ENCODE peak calls at places on chromosomes 12 and 14, in eight cellular contexts. K is BE2C, S is AG04449, D is GM20000, G is sigmoid colon, C is H9, M is fibroblast of lung, B is MCF 10A. Y is an unnamed sample.

GRCh38 chr14:79629891-79630560 is 581.3 kb downstream of the DIO2 start:
- DNase-seq in K (no peak), S (no peak), D (no peak), G (no peak), C (no peak), M (no peak), B (peak), Y (no peak)

GRCh38 chr12:121789800-121790748 is 3.4 kb downstream of the RHOF start:
- DNase-seq in K (peak), S (no peak), D (peak), G (peak), C (no peak), M (no peak), B (peak), Y (peak)

GRCh38 chr14:30443368-30444007 is 115.5 kb upstream of the G2E3 start:
- DNase-seq in K (no peak), S (no peak), D (no peak), G (no peak), C (no peak), M (peak), B (peak), Y (no peak)

GRCh38 chr14:101064718-101065117 is 161.2 kb upstream of the RTL1 start:
- DNase-seq in K (peak), S (no peak), D (no peak), G (peak), C (no peak), M (no peak), B (no peak), Y (no peak)

GRCh38 chr12:87870061-87870460 is 159.1 kb downstream of the C12orf50 start:
- DNase-seq in K (no peak), S (no peak), D (no peak), G (no peak), C (no peak), M (peak), B (no peak), Y (no peak)

GRCh38 chr14:69713976-69714716 is 52.8 kb upstream of the SRSF5 start:
- DNase-seq in K (no peak), S (no peak), D (no peak), G (no peak), C (no peak), M (no peak), B (no peak), Y (no peak)

GRCh38 chr12:96070670-96071279 is 35.4 kb upstream of the LTA4H start:
- DNase-seq in K (peak), S (no peak), D (peak), G (no peak), C (peak), M (peak), B (peak), Y (no peak)

GRCh38 chr14:59349154-59349772 is 115.9 kb downstream of the GPR135 start:
- DNase-seq in K (no peak), S (no peak), D (no peak), G (no peak), C (no peak), M (no peak), B (no peak), Y (no peak)

GRCh38 chr12:131895640-131896079 is 1.2 kb downstream of the ULK1 start:
- DNase-seq in K (no peak), S (no peak), D (no peak), G (no peak), C (peak), M (no peak), B (no peak), Y (no peak)

GRCh38 chr14:64190974-64191502 is 103.1 kb downstream of the ESR2 start:
- DNase-seq in K (no peak), S (no peak), D (no peak), G (no peak), C (no peak), M (no peak), B (no peak), Y (no peak)

GRCh38 chr14:80388980-80389711 is 177.8 kb upstream of the DIO2 start:
- DNase-seq in K (no peak), S (peak), D (no peak), G (no peak), C (no peak), M (peak), B (peak), Y (no peak)

GRCh38 chr12:74285773-74286172 is 251.9 kb upstream of the ATXN7L3B start:
- DNase-seq in K (no peak), S (no peak), D (no peak), G (no peak), C (no peak), M (no peak), B (peak), Y (no peak)

GRCh38 chr14:25607095-25607657 is 557.2 kb upstream of the STXBP6 start:
- DNase-seq in K (no peak), S (no peak), D (no peak), G (no peak), C (no peak), M (no peak), B (no peak), Y (no peak)

GRCh38 chr12:118290130-118290529 is 82.6 kb downstream of the TAOK3 start:
- DNase-seq in K (no peak), S (no peak), D (no peak), G (no peak), C (no peak), M (peak), B (no peak), Y (no peak)

GRCh38 chr12:75825686-75826085 is 205.9 kb downstream of the PHLDA1 start:
- DNase-seq in K (no peak), S (peak), D (no peak), G (no peak), C (no peak), M (peak), B (peak), Y (no peak)

GRCh38 chr12:79262938-79263337 is 398.4 kb downstream of the SYT1 start:
- DNase-seq in K (no peak), S (no peak), D (no peak), G (no peak), C (no peak), M (peak), B (peak), Y (no peak)

GRCh38 chr12:62654558-62655241 is 188.1 kb downstream of the MON2 start:
- DNase-seq in K (no peak), S (no peak), D (no peak), G (no peak), C (peak), M (no peak), B (no peak), Y (no peak)

GRCh38 chr14:105180598-105181528 is at the start of gene NUDT14:
- DNase-seq in K (peak), S (no peak), D (peak), G (no peak), C (peak), M (peak), B (peak), Y (peak)

GRCh38 chr12:90058721-90059120 is 350.1 kb upstream of the ATP2B1 start:
- DNase-seq in K (no peak), S (peak), D (no peak), G (no peak), C (no peak), M (peak), B (peak), Y (no peak)

GRCh38 chr14:32697704-32698103 is 241.0 kb upstream of the NPAS3 start:
- DNase-seq in K (no peak), S (peak), D (no peak), G (no peak), C (no peak), M (peak), B (peak), Y (no peak)
- TF ChIP-seq CTCF in K (no peak), S (no peak), D (no peak), G (no peak), C (no peak), M (no peak), B (no peak), Y (no peak)

GRCh38 chr14:96051642-96052540 is 12.7 kb downstream of the C14orf132 start:
- DNase-seq in K (no peak), S (no peak), D (peak), G (no peak), C (peak), M (no peak), B (peak), Y (no peak)
- TF ChIP-seq CTCF in K (peak), S (no peak), D (peak), G (no peak), C (peak), M (no peak), B (peak), Y (no peak)

GRCh38 chr12:14188761-14189160 is 176.7 kb upstream of the ATF7IP start:
- DNase-seq in K (no peak), S (no peak), D (no peak), G (no peak), C (no peak), M (no peak), B (no peak), Y (no peak)

GRCh38 chr12:14190694-14191093 is 174.8 kb upstream of the ATF7IP start:
- DNase-seq in K (no peak), S (no peak), D (no peak), G (no peak), C (no peak), M (peak), B (no peak), Y (no peak)

GRCh38 chr12:14187966-14188365 is 177.5 kb upstream of the ATF7IP start:
- DNase-seq in K (no peak), S (no peak), D (no peak), G (no peak), C (no peak), M (no peak), B (no peak), Y (no peak)

GRCh38 chr12:14185441-14186192 is 179.9 kb upstream of the ATF7IP start:
- DNase-seq in K (peak), S (no peak), D (peak), G (no peak), C (peak), M (peak), B (peak), Y (peak)

DNA sequence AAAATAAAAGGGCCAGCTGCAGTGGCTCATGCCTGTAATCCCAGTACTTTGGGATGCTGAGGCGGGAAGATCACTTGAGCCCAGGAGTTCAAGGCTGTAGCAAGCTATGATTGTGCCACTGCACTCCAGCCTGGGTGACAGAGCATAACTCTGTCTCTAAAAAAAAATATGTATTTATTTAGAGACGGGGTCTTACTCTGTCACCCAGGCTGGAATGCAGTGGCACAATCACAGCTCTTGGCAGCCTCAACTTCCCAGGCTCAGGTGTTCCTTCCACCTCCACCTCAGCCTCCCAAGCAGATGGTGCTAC is 179.3 kb upstream of the ATF7IP start:
- DNase-seq in K (no peak), S (no peak), D (no peak), G (no peak), C (no peak), M (no peak), B (no peak), Y (no peak)
- TF ChIP-seq CTCF in K (no peak), S (no peak), D (no peak), G (no peak), C (no peak), M (no peak), B (peak), Y (no peak)

GRCh38 chr12:53221203-53222076 is 10.6 kb downstream of the RARG start:
- DNase-seq in K (peak), S (no peak), D (peak), G (peak), C (peak), M (peak), B (no peak), Y (peak)
- TF ChIP-seq CTCF in K (peak), S (peak), D (no peak), G (no peak), C (peak), M (peak), B (no peak), Y (no peak)

DNA sequence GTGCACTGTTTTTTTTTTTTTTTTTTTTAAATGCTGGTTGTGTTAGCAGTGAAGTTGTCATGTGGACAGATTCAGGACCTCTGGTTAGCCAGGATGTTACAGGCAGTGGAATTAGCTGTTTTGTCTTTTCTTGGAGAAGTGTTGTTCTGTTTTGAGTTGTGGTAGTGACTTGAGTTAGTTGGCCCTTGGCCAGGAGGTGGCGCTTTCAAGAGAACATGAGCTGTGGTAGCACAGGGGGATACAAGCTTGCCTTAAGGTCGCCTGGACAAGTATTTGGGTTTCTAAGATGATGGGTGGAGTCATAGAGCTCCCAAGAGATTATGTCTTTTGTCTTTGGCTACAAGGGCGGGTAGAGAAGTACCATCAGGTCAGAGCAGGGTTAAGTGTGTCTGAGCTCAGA is 33.3 kb upstream of the CCDC198 start:
- DNase-seq in K (no peak), S (no peak), D (no peak), G (no peak), C (peak), M (no peak), B (peak), Y (no peak)
- TF ChIP-seq CTCF in K (no peak), S (no peak), D (peak), G (no peak), C (peak), M (no peak), B (no peak), Y (no peak)

DNA sequence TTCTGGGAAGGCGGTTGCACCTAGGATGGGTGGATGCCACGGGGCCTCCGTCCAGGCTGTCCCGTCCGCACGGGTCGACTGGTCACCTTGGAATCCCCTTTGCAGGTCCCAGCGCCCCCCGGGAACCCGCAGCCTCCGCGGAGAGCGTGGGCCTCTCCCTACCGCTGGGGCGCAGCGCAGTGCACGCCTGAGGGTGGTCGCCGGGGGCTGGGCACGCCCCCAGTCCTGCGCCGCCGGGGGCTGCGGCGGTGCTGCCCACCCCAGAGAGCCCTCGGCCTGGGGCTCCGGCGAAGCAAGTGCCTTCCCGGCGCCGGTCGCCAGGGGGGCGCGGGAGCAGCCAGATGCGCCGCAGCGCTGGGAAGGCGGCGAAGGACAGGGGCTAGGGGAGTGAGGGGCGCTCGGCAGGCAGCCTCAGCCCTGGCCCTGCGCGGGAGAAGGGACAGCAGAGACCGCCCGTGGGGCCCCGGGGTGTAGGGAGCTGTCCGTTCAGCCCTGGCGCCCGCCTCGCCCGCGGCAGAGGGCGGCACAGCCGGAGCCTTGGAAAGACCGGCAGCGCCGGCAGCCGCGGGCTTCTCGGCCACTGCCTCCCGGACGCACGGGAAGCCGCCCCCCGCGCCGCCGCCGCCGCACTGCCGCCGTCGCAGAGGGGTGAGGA is 527 bp downstream of the ZDHHC22 start:
- DNase-seq in K (peak), S (no peak), D (peak), G (no peak), C (peak), M (peak), B (no peak), Y (peak)
- TF ChIP-seq CTCF in K (peak), S (peak), D (no peak), G (no peak), C (peak), M (peak), B (peak), Y (peak)

GRCh38 chr12:128098725-128099124 is 168.2 kb upstream of the TMEM132C start:
- DNase-seq in K (no peak), S (no peak), D (no peak), G (no peak), C (peak), M (no peak), B (no peak), Y (no peak)
- TF ChIP-seq CTCF in K (no peak), S (no peak), D (no peak), G (no peak), C (no peak), M (no peak), B (no peak), Y (no peak)

DNA sequence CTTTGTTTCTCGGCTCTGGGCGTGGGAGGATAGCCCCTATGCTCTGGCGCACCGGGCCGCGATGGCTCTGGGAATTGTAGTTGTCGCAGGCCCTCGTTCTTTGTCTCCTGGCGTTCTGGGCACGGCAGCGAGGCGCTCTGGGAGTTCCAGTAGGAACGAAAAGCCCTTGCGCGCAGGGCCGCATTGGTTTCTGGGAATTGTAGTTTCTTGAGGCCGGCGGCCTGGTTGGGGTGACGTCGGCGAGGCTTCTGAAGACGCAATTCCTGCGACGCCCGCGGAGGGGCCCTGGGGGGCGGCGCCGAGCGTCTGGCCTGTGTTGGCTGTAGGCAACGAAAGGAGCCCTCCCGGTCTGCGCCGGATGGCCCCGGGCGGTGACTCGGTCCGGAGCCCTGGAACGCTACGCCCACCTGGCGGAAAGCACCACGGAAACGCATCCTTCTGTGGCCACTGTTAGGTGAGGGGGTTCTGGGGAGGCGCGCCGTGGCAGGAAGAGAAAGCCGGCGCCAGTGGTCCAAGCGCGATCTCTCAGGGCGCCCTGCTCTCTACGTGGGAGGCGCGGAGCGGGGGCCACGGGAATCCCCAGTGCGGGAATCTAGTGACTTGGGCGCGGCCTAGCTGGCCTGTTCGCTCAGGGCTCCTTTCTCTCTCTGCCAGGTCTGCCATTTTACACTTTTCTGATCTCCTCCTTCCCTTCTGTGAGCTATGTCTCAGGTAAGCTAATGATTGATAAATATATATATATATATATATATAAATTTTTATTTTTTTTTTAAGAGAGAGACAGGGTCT is at the start of gene ZNF140:
- DNase-seq in K (peak), S (peak), D (peak), G (peak), C (peak), M (peak), B (peak), Y (peak)
- TF ChIP-seq CTCF in K (peak), S (peak), D (no peak), G (no peak), C (peak), M (no peak), B (no peak), Y (peak)

GRCh38 chr12:83036847-83037246 is 350.1 kb downstream of the TMTC2 start:
- DNase-seq in K (no peak), S (no peak), D (no peak), G (no peak), C (no peak), M (no peak), B (no peak), Y (no peak)
- TF ChIP-seq CTCF in K (no peak), S (no peak), D (no peak), G (no peak), C (no peak), M (no peak), B (no peak), Y (no peak)

Y was measured in nephron progenitor cell.